ENCODE peak calls at places on chromosomes 11 and 22, in nine cellular contexts. P is naive thymus-derived CD4-positive, alpha-beta T cell; Z is cardiac muscle cell; E is left ventricle myocardium inferior; L is hypothalamus; J is EL; Y is LoVo; W is activated CD4-positive, alpha-beta T cell treated with anti-CD3 and anti-CD28 coated beads, Interleukin-2, amount 50 U/mL, for 48 hours; C is T-cell. H is an unnamed sample.

GRCh38 chr11:108959124-108959761 is 294.4 kb downstream of the DDX10 start:
- DNase-seq in P (no peak), Z (no peak), E (no peak), L (no peak), J (no peak), Y (no peak), W (no peak), C (no peak), H (no peak)

GRCh38 chr11:126088999-126089398 is 26.3 kb upstream of the CDON start:
- DNase-seq in P (no peak), Z (no peak), E (no peak), L (no peak), J (no peak), Y (no peak), W (no peak), C (no peak), H (no peak)

GRCh38 chr22:40691532-40691931 is 12.2 kb downstream of the MCHR1 start:
- DNase-seq in P (no peak), Z (no peak), E (no peak), L (no peak), J (no peak), Y (no peak), W (no peak), C (no peak), H (no peak)

GRCh38 chr11:64787526-64788320 is 9.4 kb upstream of the SF1 start:
- DNase-seq in P (no peak), Z (peak; percentile 65), E (no peak), L (peak; percentile 12), J (peak; percentile 38), Y (peak; percentile 18), W (peak; percentile 67), C (peak; percentile 61), H (peak; percentile 83)

GRCh38 chr22:33204408-33204807 is 146.2 kb upstream of the SYN3 start:
- DNase-seq in P (no peak), Z (no peak), E (no peak), L (no peak), J (no peak), Y (no peak), W (no peak), C (no peak), H (no peak)

GRCh38 chr11:23932485-23932898 is 564.4 kb upstream of the LUZP2 start:
- DNase-seq in P (no peak), Z (peak; percentile 63), E (no peak), L (peak; percentile 7), J (peak; percentile 11), Y (peak; percentile 36), W (no peak), C (no peak), H (no peak)

GRCh38 chr11:45092901-45093760 is 53.3 kb upstream of the PRDM11 start:
- DNase-seq in P (no peak), Z (peak; percentile 85), E (no peak), L (no peak), J (peak; percentile 78), Y (no peak), W (no peak), C (peak; percentile 31), H (peak; percentile 18)

GRCh38 chr22:24156915-24157782 is 24.1 kb upstream of the SUSD2 start:
- DNase-seq in P (peak; percentile 83), Z (peak; percentile 77), E (peak; percentile 86), L (peak; percentile 66), J (peak; percentile 88), Y (peak; percentile 78), W (peak; percentile 82), C (peak; percentile 90), H (peak; percentile 86)

GRCh38 chr11:125701858-125702621 is 21.4 kb upstream of the ACRV1 start:
- DNase-seq in P (no peak), Z (no peak), E (no peak), L (no peak), J (no peak), Y (no peak), W (no peak), C (no peak), H (no peak)

GRCh38 chr11:121237686-121238658 is 54.6 kb upstream of the SC5D start:
- DNase-seq in P (no peak), Z (peak; percentile 54), E (no peak), L (no peak), J (no peak), Y (no peak), W (peak; percentile 32), C (no peak), H (no peak)

GRCh38 chr11:111707039-111707690 is 59.0 kb downstream of the PPP2R1B start:
- DNase-seq in P (no peak), Z (peak; percentile 96), E (peak; percentile 53), L (no peak), J (peak; percentile 54), Y (no peak), W (no peak), C (no peak), H (no peak)

H was measured in erythroblast.